ENCODE peak calls at places on chromosome 22, in ten cellular contexts. H, B, J, X, I, Q, S, G, C and P are unnamed samples.
A peak's percentile ranks its signal among the peaks of the same experiment; 100 is the strongest.

GRCh38 chr22:39665229-39665628 is 94.7 kb downstream of the CACNA1I start:
- DNase-seq in Q (no peak), X (no peak), B (no peak), I (no peak), S (no peak), C (no peak), J (no peak), H (peak; percentile 74), G (no peak), P (no peak)

GRCh38 chr22:44184006-44184405 is 3.3 kb downstream of the PARVG start:
- DNase-seq in G (no peak), J (no peak), H (no peak), I (no peak), B (no peak), S (no peak), C (no peak), Q (no peak), X (no peak), P (peak; percentile 34)

GRCh38 chr22:25745341-25746011 is 3.5 kb downstream of the MYO18B start:
- DNase-seq in H (no peak), C (peak; percentile 58), X (peak; percentile 52), S (no peak), J (no peak), G (no peak), Q (no peak), B (no peak), I (no peak), P (no peak)

GRCh38 chr22:29664731-29665130 is 55.1 kb upstream of the CABP7 start:
- DNase-seq in H (no peak), I (no peak), Q (no peak), X (no peak), C (peak; percentile 40), G (no peak), S (no peak), B (no peak), J (no peak), P (no peak)

GRCh38 chr22:41567452-41567768 is 6.6 kb downstream of the CSDC2 start:
- DNase-seq in H (no peak), I (peak; percentile 45), C (no peak), X (no peak), Q (no peak), G (no peak), J (no peak), S (no peak), B (no peak), P (no peak)

GRCh38 chr22:20179455-20180244 is 28.8 kb upstream of the CCDC188 start:
- DNase-seq in G (no peak), Q (no peak), H (no peak), B (no peak), X (no peak), J (no peak), S (no peak), I (no peak), C (no peak), P (no peak)

GRCh38 chr22:38436629-38437395 is 18.2 kb downstream of the KCNJ4 start:
- DNase-seq in J (no peak), Q (no peak), B (no peak), I (no peak), G (no peak), H (no peak), C (no peak), S (no peak), X (no peak), P (no peak)

GRCh38 chr22:44664149-44664548 is 37.9 kb upstream of the PRR5 start:
- DNase-seq in I (peak; percentile 59), C (peak; percentile 61), Q (peak; percentile 69), B (no peak), G (no peak), S (peak; percentile 51), J (no peak), X (peak; percentile 61), H (no peak), P (no peak)

GRCh38 chr22:30306629-30307016 is 17.3 kb upstream of the CASTOR1 start:
- DNase-seq in J (no peak), X (no peak), Q (no peak), C (no peak), I (no peak), B (no peak), S (no peak), G (no peak), H (no peak), P (no peak)

GRCh38 chr22:28112548-28113043 is 193.5 kb upstream of the PITPNB start:
- DNase-seq in C (peak; percentile 43), I (no peak), S (no peak), Q (peak; percentile 48), J (peak; percentile 48), H (no peak), G (no peak), X (peak; percentile 39), B (peak; percentile 93), P (no peak)

DNA sequence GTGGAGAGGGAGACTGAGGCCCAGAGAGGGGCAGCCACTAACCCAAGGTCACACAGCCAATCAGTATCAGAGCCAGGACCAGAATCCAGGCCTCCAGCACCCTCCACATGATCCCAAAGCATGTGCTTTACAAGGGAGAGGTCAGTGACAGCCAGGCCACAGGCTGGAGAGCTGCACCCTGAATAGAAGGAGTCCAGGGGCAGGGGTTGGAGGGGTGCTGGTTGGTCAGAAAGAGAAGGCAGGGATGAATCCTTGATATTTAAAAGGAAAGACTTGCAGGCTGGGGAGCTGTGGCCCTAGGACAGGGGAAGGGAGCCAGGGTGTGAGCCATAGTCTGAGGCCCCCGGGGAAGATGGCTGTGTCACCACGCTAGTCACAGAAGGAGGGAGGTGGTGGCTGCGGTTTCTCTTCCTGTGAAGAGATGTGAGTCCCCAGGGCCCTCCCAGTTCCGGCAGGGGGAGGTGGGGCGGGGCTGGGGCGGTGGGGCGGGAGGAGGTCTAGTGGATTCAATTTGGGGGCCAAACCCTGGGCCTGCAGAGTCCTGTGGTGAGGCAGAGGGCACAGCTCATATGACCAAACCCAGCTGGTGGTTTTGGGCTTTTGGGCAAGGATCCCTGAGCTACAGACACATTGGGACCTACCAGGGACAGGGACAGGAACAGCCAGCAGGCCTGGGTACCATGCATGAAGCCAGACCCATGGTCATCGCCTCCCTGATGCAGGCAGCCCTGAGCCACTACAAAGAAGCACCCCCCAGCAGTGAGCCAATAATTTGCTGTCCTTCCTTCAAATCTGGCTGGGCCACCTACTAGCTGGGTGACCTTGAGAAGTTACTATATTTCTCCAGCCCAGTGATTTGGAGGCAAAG is 14.0 kb downstream of the RAC2 start:
- DNase-seq in I (no peak), G (no peak), J (peak; percentile 51), S (peak; percentile 89), Q (peak; percentile 46), C (peak; percentile 51), X (peak; percentile 44), H (peak; percentile 58), B (no peak), P (peak; percentile 84)
- H3K4me3 ChIP-seq in I (no peak overlapping the region), G (no peak overlapping the region), J (no peak overlapping the region), S (peak overlapping the region; percentile 52), Q (no peak overlapping the region), C (no peak overlapping the region), X (no peak overlapping the region), H (no peak overlapping the region), B (no peak overlapping the region), P (no peak overlapping the region)

GRCh38 chr22:23291806-23292452 is 111.6 kb downstream of the BCR start:
- DNase-seq in S (no peak), J (no peak), G (no peak), H (no peak), X (no peak), B (no peak), C (no peak), Q (no peak), I (no peak), P (no peak)
- H3K36me3 ChIP-seq in S (peaks cover 52% of the 10 kb centered on the region), J (peaks cover 36% of the 10 kb centered on the region), G (no peaks in the 10 kb centered on the region), H (peaks cover 37% of the 10 kb centered on the region), X (peaks cover 69% of the 10 kb centered on the region), B (peaks cover 90% of the 10 kb centered on the region), C (peaks cover 55% of the 10 kb centered on the region), Q (peaks cover 79% of the 10 kb centered on the region), I (no peaks in the 10 kb centered on the region), P (peaks cover 83% of the 10 kb centered on the region)

GRCh38 chr22:46041642-46042041 is 64.7 kb upstream of the WNT7B start:
- DNase-seq in S (no peak), Q (no peak), G (peak; percentile 56), H (peak; percentile 8), X (no peak), I (no peak), C (no peak), B (peak; percentile 20), J (no peak), P (no peak)

GRCh38 chr22:46040471-46041465 is 63.8 kb upstream of the WNT7B start:
- DNase-seq in G (peak; percentile 58), J (no peak), Q (peak; percentile 10), X (no peak), S (no peak), I (peak; percentile 39), C (no peak), H (peak; percentile 48), B (peak; percentile 45), P (no peak)

GRCh38 chr22:46043816-46044717 is 67.1 kb upstream of the WNT7B start:
- DNase-seq in J (no peak), H (peak; percentile 77), B (peak; percentile 69), C (no peak), I (peak; percentile 76), Q (peak; percentile 41), G (peak; percentile 82), S (no peak), X (no peak), P (no peak)

GRCh38 chr22:46043339-46043738 is 66.4 kb upstream of the WNT7B start:
- DNase-seq in B (peak; percentile 22), J (no peak), C (no peak), S (no peak), H (no peak), G (no peak), I (peak; percentile 48), X (no peak), Q (no peak), P (no peak)

DNA sequence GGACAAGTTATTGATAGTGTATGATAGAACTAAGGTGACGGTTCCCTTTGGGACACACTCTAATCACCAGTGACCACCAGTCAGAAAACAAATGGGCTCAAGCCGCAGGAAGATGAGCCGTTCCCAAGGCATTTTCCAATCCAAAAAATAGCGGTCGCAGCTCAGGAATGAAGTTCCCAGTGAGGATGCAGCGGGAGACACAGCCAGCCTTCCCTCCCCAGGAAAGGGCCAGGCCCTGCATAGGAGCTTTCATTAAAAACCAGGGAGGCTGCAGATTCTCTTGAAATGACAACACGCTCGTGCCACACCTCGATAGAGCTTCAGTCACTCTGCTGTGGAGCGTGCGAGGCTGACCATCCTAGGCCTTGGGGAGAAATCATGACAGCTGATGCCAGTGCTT is 65.8 kb upstream of the WNT7B start:
- DNase-seq in C (peak; percentile 32), H (no peak), B (peak; percentile 33), I (peak; percentile 36), Q (peak; percentile 10), J (no peak), X (no peak), S (no peak), G (peak; percentile 53), P (no peak)
- H3K4me3 ChIP-seq in C (no peak overlapping the region), H (no peak overlapping the region), B (no peak overlapping the region), I (no peak overlapping the region), Q (peak overlapping the region; percentile 70), J (no peak overlapping the region), X (peak overlapping the region; percentile 90), S (no peak overlapping the region), G (no peak overlapping the region), P (no peak overlapping the region)

DNA sequence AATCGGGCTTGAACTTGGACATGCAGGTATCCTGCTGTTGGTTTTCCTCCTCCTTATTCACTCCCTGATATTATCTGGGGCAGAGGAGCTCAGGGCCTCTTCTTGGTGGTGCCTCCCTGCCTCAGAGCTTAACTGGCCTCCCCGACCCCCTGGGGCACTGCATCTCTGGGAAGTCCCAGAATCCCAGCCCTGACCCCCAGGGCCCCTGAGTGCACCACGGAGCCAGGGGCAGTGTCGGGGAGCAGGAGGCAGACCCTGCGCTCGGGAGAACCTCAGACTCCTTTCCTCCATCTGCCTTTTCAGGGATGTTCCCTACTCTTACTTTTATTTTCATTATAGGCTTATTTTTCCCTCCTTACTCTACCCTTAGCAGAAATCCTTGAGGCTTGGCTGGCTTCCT is 537.0 kb downstream of the BRD1 start:
- DNase-seq in J (no peak), B (no peak), X (no peak), Q (no peak), S (no peak), G (no peak), I (no peak), H (peak; percentile 54), C (no peak), P (no peak)
- H3K36me3 ChIP-seq in J (no peaks in the 10 kb centered on the region), B (no peaks in the 10 kb centered on the region), X (no peaks in the 10 kb centered on the region), Q (no peaks in the 10 kb centered on the region), S (no peaks in the 10 kb centered on the region), G (no peaks in the 10 kb centered on the region), I (no peaks in the 10 kb centered on the region), H (no peaks in the 10 kb centered on the region), C (no peaks in the 10 kb centered on the region), P (no peaks in the 10 kb centered on the region)